ENCODE peak calls at places on chromosomes 16 and 17, in five cellular contexts. N, Y, E, M and Q are unnamed samples.

GRCh38 chr16:73878616-73879015 is 418.0 kb upstream of the PSMD7 start:
- DNase-seq in E (peak; percentile 26), M (no peak), N (peak; percentile 3), Y (peak; percentile 58), Q (peak; percentile 52)

GRCh38 chr17:8846768-8847211 is 20.7 kb downstream of the PIK3R6 start:
- DNase-seq in E (peak; percentile 44), N (no peak), M (no peak), Y (peak; percentile 33), Q (peak; percentile 67)

GRCh38 chr17:4397840-4398239 is 31.4 kb upstream of the UBE2G1 start:
- DNase-seq in N (no peak), M (no peak), E (no peak), Y (no peak), Q (no peak)

GRCh38 chr17:82487898-82488297 is 29.4 kb downstream of the NARF start:
- DNase-seq in E (no peak), M (no peak), N (no peak), Y (no peak), Q (no peak)

GRCh38 chr17:8946476-8946875 is 19.0 kb downstream of the PIK3R5 start:
- DNase-seq in M (no peak), Y (no peak), E (no peak), N (no peak), Q (no peak)

GRCh38 chr16:2595376-2596200 is 57.8 kb downstream of the PDPK1 start:
- DNase-seq in E (no peak), N (no peak), M (no peak), Y (no peak), Q (no peak)

GRCh38 chr17:3808701-3809100 is 7.7 kb upstream of the ITGAE start:
- DNase-seq in N (no peak), Y (no peak), E (no peak), M (no peak), Q (no peak)

GRCh38 chr16:24930440-24930839 is 84.7 kb downstream of the SLC5A11 start:
- DNase-seq in N (no peak), E (no peak), M (no peak), Y (no peak), Q (no peak)

GRCh38 chr17:17062866-17063265 is 20.6 kb downstream of the MPRIP start:
- DNase-seq in Y (no peak), M (no peak), N (no peak), E (no peak), Q (no peak)

GRCh38 chr17:39104657-39105056 is 46.8 kb downstream of the PLXDC1 start:
- DNase-seq in M (no peak), N (no peak), E (no peak), Y (no peak), Q (no peak)

GRCh38 chr17:7229504-7229903 is 4.8 kb downstream of the DVL2 start:
- DNase-seq in M (no peak), N (no peak), Y (no peak), E (no peak), Q (no peak)

GRCh38 chr17:51015145-51015558 is 105.5 kb downstream of the SPAG9 start:
- DNase-seq in Y (no peak), M (no peak), N (no peak), E (no peak), Q (no peak)

GRCh38 chr17:61427567-61427966 is 24.7 kb upstream of the TBX4 start:
- DNase-seq in M (no peak), N (no peak), E (no peak), Y (no peak), Q (no peak)

GRCh38 chr17:57605734-57606105 is 139.4 kb downstream of the CCDC182 start:
- DNase-seq in M (no peak), Y (no peak), E (no peak), N (no peak), Q (no peak)

GRCh38 chr17:48612456-48612853 is 1.6 kb upstream of the HOXB7 start:
- DNase-seq in M (no peak), Y (no peak), E (no peak), N (no peak), Q (no peak)

GRCh38 chr16:24309222-24309905 is 53.2 kb downstream of the CACNG3 start:
- DNase-seq in E (no peak), M (no peak), N (no peak), Y (peak; percentile 50), Q (peak; percentile 36)

GRCh38 chr17:13420294-13421277 is 181.1 kb downstream of the HS3ST3A1 start:
- DNase-seq in E (peak; percentile 4), N (no peak), M (no peak), Y (peak; percentile 86), Q (no peak)

GRCh38 chr16:85451646-85452363 is 161.3 kb upstream of the GSE1 start:
- DNase-seq in E (no peak), M (no peak), Y (no peak), N (no peak), Q (no peak)

GRCh38 chr16:74700206-74701040 is at the start of gene MLKL:
- DNase-seq in N (peak; percentile 11), M (no peak), Y (peak; percentile 62), E (peak; percentile 46), Q (peak; percentile 31)

DNA sequence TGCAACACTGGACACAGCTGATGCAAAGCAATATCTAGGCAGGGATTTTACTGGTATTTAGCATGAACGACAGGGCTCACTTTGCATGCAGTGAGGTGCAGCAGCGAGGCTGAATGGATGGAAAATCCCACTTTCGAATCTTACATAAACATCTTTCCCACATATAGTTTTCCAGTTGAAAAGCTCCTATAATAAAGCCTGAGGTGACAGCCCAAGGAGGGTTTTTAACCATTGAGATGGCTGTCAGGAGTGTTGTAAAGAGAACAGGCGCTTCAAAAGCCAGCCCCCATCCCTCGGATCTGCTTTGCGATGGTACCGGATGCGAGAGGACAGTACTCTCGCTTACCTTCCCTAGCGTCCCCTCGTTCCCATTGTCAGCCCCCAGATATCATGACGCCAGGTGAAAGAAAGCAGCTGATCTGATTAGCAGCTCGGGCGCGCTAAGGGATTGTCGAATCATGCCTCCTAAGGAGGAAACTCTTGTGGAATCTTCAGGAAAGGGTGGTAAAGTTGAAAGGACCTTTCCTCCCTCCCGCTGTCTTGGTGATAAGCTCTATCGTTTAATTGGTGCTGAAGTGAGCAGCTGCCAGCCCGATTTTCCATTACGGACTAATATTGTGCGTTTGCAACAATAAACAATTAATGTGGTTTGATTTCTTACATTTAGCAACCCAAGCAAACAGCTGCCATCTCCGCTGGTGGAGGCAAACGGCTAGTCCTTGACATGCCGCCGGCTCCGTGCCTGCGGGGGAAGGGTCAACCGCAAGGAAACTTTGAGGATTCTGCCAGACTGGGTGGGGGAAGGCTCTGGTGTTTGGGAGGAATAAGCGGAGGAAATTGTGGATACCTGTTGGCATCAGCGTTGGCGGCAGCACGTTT is 1.8 kb downstream of the CDH8 start:
- DNase-seq in N (no peak), Y (no peak), E (no peak), M (no peak), Q (no peak)
- TF ChIP-seq EZH2 in N (no peak), Y (no peak), E (no peak), M (no peak), Q (no peak)

DNA sequence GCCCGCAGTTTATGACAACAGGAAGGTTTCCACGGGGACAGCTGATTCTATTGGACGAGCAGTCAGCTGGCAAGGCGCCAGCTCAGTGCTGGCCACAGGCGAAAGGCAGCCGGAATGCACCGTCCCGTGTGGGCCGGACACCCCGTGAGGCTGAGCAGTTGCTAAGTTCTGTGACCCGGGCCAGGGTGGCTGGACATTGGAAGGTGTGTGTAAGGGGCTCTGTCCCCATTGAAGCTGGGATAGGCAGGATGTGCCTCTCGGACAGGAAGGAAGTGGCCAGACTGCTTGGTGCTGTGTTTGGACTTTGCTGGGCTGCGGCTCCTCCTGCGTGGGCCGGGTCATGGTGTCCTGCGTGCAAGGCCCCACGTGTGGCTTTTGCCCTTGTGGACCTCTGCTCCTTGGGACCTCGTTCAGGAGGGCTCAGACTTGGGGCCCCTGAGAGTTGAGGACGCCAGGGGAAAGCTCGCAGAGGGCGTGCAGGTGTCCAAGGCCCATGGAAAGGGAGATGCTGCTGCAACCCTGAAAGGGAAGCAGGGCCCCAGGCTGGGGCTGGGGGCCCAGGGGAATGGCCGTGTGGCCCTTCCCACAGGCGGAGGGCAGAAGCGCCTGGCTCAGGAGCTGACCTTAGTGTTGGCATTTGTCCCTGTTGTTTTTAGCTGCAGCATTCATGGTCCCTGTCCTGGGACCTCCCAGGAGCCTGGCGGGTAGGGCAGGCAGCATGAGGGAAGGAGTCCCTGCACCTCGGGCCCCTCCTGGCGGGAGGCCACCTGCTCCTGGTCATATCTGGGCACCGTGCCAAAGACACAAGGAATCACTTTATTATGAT is 10.0 kb downstream of the BAIAP2 start:
- DNase-seq in N (no peak), E (no peak), M (no peak), Y (peak; percentile 62), Q (no peak)
- TF ChIP-seq SP1 in N (no peak), E (no peak), M (no peak), Y (no peak), Q (no peak)

DNA sequence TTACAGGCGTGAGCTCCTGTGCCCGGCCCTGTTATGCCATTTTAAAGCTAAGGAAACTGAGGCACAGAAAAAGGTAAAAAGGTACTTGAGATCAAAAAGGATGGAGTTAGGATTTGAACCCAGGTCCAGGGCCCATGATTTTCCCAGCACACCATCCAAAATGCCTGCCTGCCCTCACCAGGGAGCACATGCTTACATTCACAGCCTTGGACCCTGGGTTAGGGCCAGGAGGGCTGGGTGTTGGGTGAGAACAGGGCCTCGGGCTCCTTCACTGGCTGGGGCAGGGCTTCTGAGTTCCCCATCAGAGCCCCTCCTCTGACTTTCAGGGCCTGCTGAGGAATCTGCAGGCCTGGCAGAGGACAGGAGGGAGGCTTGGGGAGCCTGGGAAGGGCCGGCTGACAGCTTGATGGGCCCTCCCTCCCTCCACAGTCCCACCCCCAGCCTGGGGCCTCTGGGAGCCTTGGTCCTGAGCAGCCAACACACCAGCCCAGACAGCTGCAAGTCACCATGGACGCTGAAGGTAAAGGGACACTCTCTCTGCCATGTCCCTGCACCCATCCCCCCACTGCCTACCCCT is at the start of gene QPRT:
- DNase-seq in N (no peak), E (peak; percentile 93), M (peak; percentile 84), Y (peak; percentile 85), Q (no peak)
- TF ChIP-seq SRF in N (no peak), E (no peak), M (no peak), Y (no peak), Q (no peak)

DNA sequence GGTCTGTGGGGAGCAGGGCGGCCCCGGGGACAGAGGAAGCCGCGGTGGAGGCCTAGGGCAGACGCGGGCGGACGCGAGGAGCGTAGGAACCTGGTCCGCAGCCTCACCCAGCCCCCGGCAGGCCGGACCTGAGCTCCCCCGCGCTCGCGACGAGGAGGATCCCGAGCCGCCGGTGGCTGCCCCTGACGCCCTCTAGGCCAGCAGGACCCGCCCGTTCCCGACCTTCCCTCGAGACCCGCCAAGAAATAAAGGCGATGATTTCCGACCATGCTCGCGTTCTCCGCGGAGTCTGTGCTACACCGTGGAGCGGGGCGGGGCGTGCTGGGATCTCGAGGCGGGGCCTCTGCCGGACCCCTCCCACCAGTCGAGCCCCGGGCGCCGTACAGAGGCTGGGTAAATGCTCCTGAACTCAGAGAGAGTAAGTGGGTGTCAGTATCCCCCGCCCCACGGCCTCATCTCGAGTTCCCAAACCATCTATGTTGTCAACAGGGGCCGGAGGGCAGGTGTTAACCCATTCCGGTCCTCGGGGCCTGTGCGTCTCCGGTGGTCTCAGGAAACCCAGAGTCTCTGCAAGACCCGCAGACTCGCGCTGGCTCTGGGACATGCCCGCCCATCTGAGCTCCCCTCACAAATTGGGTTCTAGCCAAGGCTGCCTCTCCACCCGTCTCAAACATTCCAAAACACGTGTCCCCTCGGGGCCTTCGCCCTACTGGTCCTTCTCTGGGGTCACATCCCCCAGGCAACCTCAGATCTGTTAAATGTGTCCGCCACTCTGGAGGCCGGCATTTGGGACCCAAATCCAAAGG is 13.7 kb downstream of the SYCE1L start:
- DNase-seq in M (peak; percentile 92), N (no peak), Y (no peak), E (peak; percentile 85), Q (no peak)
- TF ChIP-seq EZH2 in M (no peak), N (no peak), Y (no peak), E (no peak), Q (no peak)